ENCODE peak calls at places on chromosomes 7 and 10, in eight cellular contexts. O, S, E, H, F, U, A and L are unnamed samples.

GRCh38 chr7:41779918-41780317 is 77.0 kb upstream of the INHBA start:
- DNase-seq in O (no peak), S (no peak), E (no peak), H (no peak), F (no peak), U (no peak), A (no peak), L (no peak)

GRCh38 chr7:118327179-118327578 is 102.7 kb downstream of the ANKRD7 start:
- DNase-seq in O (no peak), S (no peak), E (no peak), H (no peak), F (no peak), U (no peak), A (peak; percentile 36), L (no peak)

GRCh38 chr10:77526861-77527617 is 110.6 kb downstream of the KCNMA1 start:
- DNase-seq in O (no peak), S (no peak), E (no peak), H (no peak), F (no peak), U (peak; percentile 53), A (no peak), L (no peak)

GRCh38 chr10:86961481-86962091 is 3.2 kb downstream of the SNCG start:
- DNase-seq in O (no peak), S (peak; percentile 61), E (no peak), H (peak; percentile 38), F (no peak), U (peak; percentile 25), A (no peak), L (no peak)

GRCh38 chr10:104642311-104643022 is 1.4 kb downstream of the SORCS3 start:
- DNase-seq in O (no peak), S (no peak), E (peak; percentile 10), H (no peak), F (peak; percentile 19), U (no peak), A (peak; percentile 19), L (peak; percentile 51)

GRCh38 chr7:143016996-143017395 is 9.9 kb downstream of the OR9A2 start:
- DNase-seq in O (no peak), S (no peak), E (no peak), H (no peak), F (no peak), U (no peak), A (no peak), L (no peak)

GRCh38 chr10:110772454-110773025 is 99.2 kb upstream of the PDCD4 start:
- DNase-seq in O (no peak), S (no peak), E (no peak), H (no peak), F (no peak), U (no peak), A (no peak), L (no peak)

GRCh38 chr10:107553470-107553869 is 389.0 kb upstream of the SORCS1 start:
- DNase-seq in O (no peak), S (no peak), E (no peak), H (no peak), F (no peak), U (peak; percentile 15), A (peak; percentile 66), L (no peak)

DNA sequence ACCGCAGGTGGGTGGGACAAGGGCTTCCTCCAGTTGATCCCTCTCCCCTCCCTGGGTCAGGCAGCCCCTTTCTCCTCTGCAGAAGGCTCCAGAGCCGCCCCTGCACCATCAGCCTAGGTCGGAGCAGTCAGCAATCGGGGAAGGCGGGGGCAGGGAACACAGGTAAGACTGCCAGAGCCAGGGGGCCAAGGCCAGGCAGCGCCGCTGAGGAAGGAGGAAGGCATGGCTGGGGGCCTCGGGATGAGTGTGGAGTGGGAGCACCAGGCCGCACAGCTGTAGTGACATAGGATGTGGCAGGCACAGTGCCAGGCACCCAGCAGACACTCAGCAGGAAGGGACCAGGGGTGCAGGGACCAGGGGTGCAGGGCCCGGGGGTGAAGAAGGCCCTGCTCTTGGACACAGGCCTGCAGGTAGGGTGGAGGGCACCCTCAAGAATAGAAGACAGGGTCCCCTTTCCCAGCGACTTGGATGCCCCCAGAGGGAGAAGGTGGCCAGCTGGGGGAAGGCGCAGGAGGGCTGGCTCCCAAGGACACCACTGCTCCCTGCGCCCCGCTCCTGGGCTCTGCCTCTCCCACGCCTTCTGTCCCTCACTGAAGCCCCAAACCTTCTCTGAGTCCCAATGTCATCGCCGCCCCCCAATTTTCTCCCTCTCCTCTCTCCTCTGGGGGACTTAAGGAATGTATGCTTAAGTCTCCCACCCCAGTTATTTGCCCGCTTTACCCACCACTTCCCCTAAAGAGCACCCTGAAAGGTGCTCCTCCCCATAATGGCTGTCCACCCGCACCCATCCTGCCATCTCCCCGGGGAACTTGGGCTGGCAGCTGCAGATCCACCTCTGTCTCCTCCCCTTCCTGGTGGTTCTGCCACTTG is 38.5 kb downstream of the CAMK2B start:
- DNase-seq in O (no peak), S (peak; percentile 54), E (no peak), H (peak; percentile 45), F (peak; percentile 10), U (no peak), A (no peak), L (peak; percentile 26)
- H3K4me1 ChIP-seq in O (no peaks in the 10 kb centered on the region), S (no peaks in the 10 kb centered on the region), E (peaks cover 38% of the 10 kb centered on the region), H (no peaks in the 10 kb centered on the region), F (no peaks in the 10 kb centered on the region), U (no peaks in the 10 kb centered on the region), A (no peaks in the 10 kb centered on the region), L (peaks cover 10% of the 10 kb centered on the region)

GRCh38 chr7:44767912-44768662 is 19.4 kb downstream of the ZMIZ2 start:
- DNase-seq in O (no peak), S (peak; percentile 81), E (peak; percentile 61), H (no peak), F (peak; percentile 88), U (no peak), A (peak; percentile 19), L (peak; percentile 74)
- H3K4me1 ChIP-seq in O (peaks cover 36% of the 10 kb centered on the region), S (peaks cover 38% of the 10 kb centered on the region), E (peaks cover 34% of the 10 kb centered on the region), H (no peaks in the 10 kb centered on the region), F (peaks cover 41% of the 10 kb centered on the region), U (no peaks in the 10 kb centered on the region), A (peaks cover 21% of the 10 kb centered on the region), L (peaks cover 33% of the 10 kb centered on the region)

GRCh38 chr10:78776746-78777145 is 292.0 kb upstream of the ZMIZ1 start:
- DNase-seq in O (no peak), S (peak; percentile 54), E (no peak), H (no peak), F (no peak), U (no peak), A (no peak), L (no peak)

GRCh38 chr10:78774614-78774998 is 294.2 kb upstream of the ZMIZ1 start:
- DNase-seq in O (no peak), S (peak; percentile 62), E (no peak), H (peak; percentile 68), F (peak; percentile 71), U (no peak), A (no peak), L (no peak)

GRCh38 chr10:78772986-78773530 is 295.7 kb upstream of the ZMIZ1 start:
- DNase-seq in O (no peak), S (peak; percentile 49), E (no peak), H (peak; percentile 53), F (peak; percentile 5), U (no peak), A (no peak), L (no peak)

GRCh38 chr10:78775891-78776290 is 292.9 kb upstream of the ZMIZ1 start:
- DNase-seq in O (no peak), S (peak; percentile 65), E (no peak), H (no peak), F (no peak), U (no peak), A (no peak), L (no peak)

GRCh38 chr10:78774999-78775711 is 293.6 kb upstream of the ZMIZ1 start:
- DNase-seq in O (no peak), S (peak; percentile 73), E (no peak), H (peak; percentile 93), F (peak; percentile 89), U (no peak), A (peak; percentile 17), L (no peak)
- H3K4me1 ChIP-seq in O (no peaks in the 10 kb centered on the region), S (peaks cover 51% of the 10 kb centered on the region), E (no peaks in the 10 kb centered on the region), H (no peaks in the 10 kb centered on the region), F (peaks cover 33% of the 10 kb centered on the region), U (peaks cover 20% of the 10 kb centered on the region), A (peaks cover 4% of the 10 kb centered on the region), L (peaks cover 26% of the 10 kb centered on the region)

GRCh38 chr10:5810235-5810634 is 3.0 kb downstream of the GDI2 start:
- DNase-seq in O (no peak), S (no peak), E (no peak), H (no peak), F (no peak), U (no peak), A (no peak), L (no peak)

GRCh38 chr10:5805260-5805659 is 8.0 kb downstream of the GDI2 start:
- DNase-seq in O (no peak), S (no peak), E (no peak), H (no peak), F (no peak), U (no peak), A (no peak), L (no peak)

GRCh38 chr10:5806745-5807144 is 6.5 kb downstream of the GDI2 start:
- DNase-seq in O (no peak), S (no peak), E (no peak), H (no peak), F (no peak), U (no peak), A (no peak), L (no peak)

GRCh38 chr10:5809541-5810154 is 3.6 kb downstream of the GDI2 start:
- DNase-seq in O (no peak), S (no peak), E (no peak), H (no peak), F (no peak), U (no peak), A (no peak), L (no peak)

DNA sequence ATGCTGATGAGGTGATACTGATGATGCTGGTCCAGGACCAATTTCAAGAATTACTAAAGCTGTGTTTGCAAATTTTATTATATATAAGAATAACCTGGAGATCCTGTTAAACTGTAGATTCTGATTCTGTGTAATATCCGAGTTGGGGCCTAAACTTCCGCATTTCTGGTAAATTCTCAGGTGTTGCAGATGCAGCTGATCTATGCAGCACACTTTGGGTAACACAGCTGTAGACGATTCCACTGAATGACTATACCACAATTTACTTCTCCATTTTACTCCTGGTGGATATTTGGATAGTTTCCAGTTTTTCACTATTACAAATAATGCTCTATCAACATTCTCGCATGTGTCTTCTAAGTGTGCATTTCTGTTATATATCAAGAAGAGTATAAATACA is 7.6 kb downstream of the GDI2 start:
- DNase-seq in O (no peak), S (no peak), E (no peak), H (no peak), F (no peak), U (no peak), A (no peak), L (no peak)
- H3K4me1 ChIP-seq in O (peaks cover 35% of the 10 kb centered on the region), S (peaks cover 15% of the 10 kb centered on the region), E (no peaks in the 10 kb centered on the region), H (no peaks in the 10 kb centered on the region), F (peaks cover 55% of the 10 kb centered on the region), U (peaks cover 13% of the 10 kb centered on the region), A (no peaks in the 10 kb centered on the region), L (peaks cover 49% of the 10 kb centered on the region)